ENCODE peak calls at places on chromosome 9, in six cellular contexts. H, D, V, M, N and Z are unnamed samples.

GRCh38 chr9:98806394-98807069 is 938 bp upstream of the GALNT12 start:
- DNase-seq in N (no peak), H (no peak), D (no peak), V (no peak), M (no peak), Z (no peak)

GRCh38 chr9:4842213-4842612 is 49.5 kb downstream of the RCL1 start:
- DNase-seq in V (no peak), M (no peak), H (no peak), D (peak), N (no peak), Z (no peak)

GRCh38 chr9:30746589-30746988 is 1637.9 kb upstream of the ACO1 start:
- DNase-seq in D (no peak), H (no peak), M (no peak), N (no peak), V (no peak), Z (no peak)

GRCh38 chr9:87199819-87200218 is 252.5 kb upstream of the GAS1 start:
- DNase-seq in N (no peak), H (no peak), M (no peak), D (no peak), V (no peak), Z (no peak)

GRCh38 chr9:93801120-93801519 is 154.0 kb downstream of the BARX1 start:
- DNase-seq in H (no peak), D (no peak), M (no peak), V (no peak), N (no peak), Z (no peak)

GRCh38 chr9:128162215-128163026 is 2.4 kb downstream of the BBLN start:
- DNase-seq in D (no peak), M (no peak), N (no peak), V (no peak), H (no peak), Z (no peak)

GRCh38 chr9:98538626-98539031 is 170.1 kb downstream of the GABBR2 start:
- DNase-seq in V (no peak), H (no peak), N (no peak), M (no peak), D (no peak), Z (no peak)

GRCh38 chr9:85425153-85425611 is 316.6 kb downstream of the AGTPBP1 start:
- DNase-seq in H (peak), V (no peak), M (peak), N (peak), D (peak), Z (peak)

GRCh38 chr9:70036641-70037040 is 7.0 kb upstream of the MAMDC2 start:
- DNase-seq in D (no peak), V (no peak), N (no peak), M (no peak), H (no peak), Z (no peak)

GRCh38 chr9:16653491-16654407 is 216.7 kb downstream of the BNC2 start:
- DNase-seq in M (no peak), D (peak), V (no peak), N (peak), H (no peak), Z (no peak)

GRCh38 chr9:615756-616155 is 225.7 kb upstream of the DMRT1 start:
- DNase-seq in H (no peak), V (no peak), M (no peak), N (no peak), D (no peak), Z (no peak)

GRCh38 chr9:33378121-33378795 is 24.1 kb downstream of the AQP7 start:
- DNase-seq in M (no peak), D (no peak), N (no peak), V (no peak), H (no peak), Z (no peak)

GRCh38 chr9:93574900-93575705 is 1.3 kb upstream of the PHF2 start:
- DNase-seq in H (no peak), D (no peak), V (no peak), M (no peak), N (no peak), Z (no peak)

GRCh38 chr9:82170871-82171270 is 182.3 kb downstream of the SPATA31D1 start:
- DNase-seq in V (no peak), N (no peak), M (no peak), H (no peak), D (no peak), Z (no peak)

GRCh38 chr9:127873223-127873691 is 4.2 kb downstream of the AK1 start:
- DNase-seq in M (no peak), V (no peak), H (peak), D (no peak), N (no peak), Z (no peak)

GRCh38 chr9:120267929-120268328 is 312.0 kb downstream of the CDK5RAP2 start:
- DNase-seq in N (no peak), V (no peak), H (no peak), M (no peak), D (no peak), Z (no peak)

GRCh38 chr9:137880976-137881530 is 3.5 kb downstream of the CACNA1B start:
- DNase-seq in N (no peak), H (no peak), D (no peak), M (no peak), V (no peak), Z (no peak)

GRCh38 chr9:96186601-96187011 is 115.4 kb downstream of the HSD17B3 start:
- DNase-seq in M (no peak), H (peak), D (no peak), N (no peak), V (no peak), Z (no peak)

GRCh38 chr9:16672501-16672900 is 198.0 kb downstream of the BNC2 start:
- DNase-seq in D (no peak), H (no peak), V (no peak), N (no peak), M (no peak), Z (no peak)

GRCh38 chr9:114742947-114743346 is 61.0 kb upstream of the TEX48 start:
- DNase-seq in H (no peak), V (no peak), D (no peak), M (no peak), N (no peak), Z (no peak)

GRCh38 chr9:8895498-8896224 is 1096.1 kb upstream of the DMAC1 start:
- DNase-seq in D (peak), V (no peak), H (no peak), M (no peak), N (peak), Z (no peak)

GRCh38 chr9:127777368-127777960 is 1.0 kb downstream of the SH2D3C start:
- DNase-seq in D (no peak), N (no peak), V (no peak), H (no peak), M (no peak), Z (no peak)

GRCh38 chr9:92151691-92152393 is 36.6 kb upstream of the SPTLC1 start:
- DNase-seq in M (no peak), V (no peak), D (no peak), N (peak), H (no peak), Z (no peak)

DNA sequence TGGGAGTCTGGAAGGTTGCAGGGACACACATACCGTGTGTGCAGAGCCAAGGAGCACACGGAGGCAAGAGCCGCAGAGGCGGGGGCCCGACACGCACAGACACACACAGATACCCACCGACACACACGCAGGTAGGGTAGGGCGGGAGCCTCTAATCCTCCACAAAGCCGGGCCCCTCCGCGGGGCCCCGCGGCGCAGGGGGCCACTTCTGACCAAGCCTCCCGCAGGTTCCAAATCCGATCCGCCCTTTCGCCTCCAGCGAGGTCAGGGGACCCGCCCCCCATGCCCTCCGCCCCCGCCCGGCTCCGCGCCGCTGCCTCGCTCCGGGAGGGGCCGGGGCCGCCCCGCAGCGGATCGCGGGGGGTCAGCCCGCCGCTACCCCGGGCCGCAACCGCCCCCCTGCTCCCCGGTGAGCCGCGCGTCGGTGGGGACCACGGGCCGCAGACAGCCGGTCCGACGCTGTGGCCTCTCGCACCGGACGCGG is 1.4 kb upstream of the LMX1B start:
- DNase-seq in V (no peak), D (no peak), N (no peak), H (peak), M (no peak), Z (no peak)
- TF ChIP-seq EZH2 in V (no peak), D (peak), N (peak), H (peak), M (no peak), Z (no peak)

GRCh38 chr9:109418827-109419226 is 79.3 kb downstream of the PTPN3 start:
- DNase-seq in H (no peak), D (no peak), V (peak), M (no peak), N (no peak), Z (no peak)
- TF ChIP-seq MAX in H (no peak), D (no peak), V (no peak), M (no peak), N (no peak), Z (no peak)

GRCh38 chr9:132743886-132744544 is 73.8 kb downstream of the GTF3C4 start:
- DNase-seq in H (no peak), V (no peak), M (no peak), D (no peak), N (no peak), Z (no peak)

GRCh38 chr9:132742821-132743311 is 72.6 kb downstream of the GTF3C4 start:
- DNase-seq in M (no peak), V (no peak), H (no peak), D (no peak), N (no peak), Z (no peak)

GRCh38 chr9:132748450-132748849 is 78.2 kb downstream of the GTF3C4 start:
- DNase-seq in H (no peak), M (no peak), V (no peak), N (no peak), D (no peak), Z (no peak)

GRCh38 chr9:132745911-132746709 is 75.8 kb downstream of the GTF3C4 start:
- DNase-seq in N (no peak), D (no peak), V (no peak), M (no peak), H (no peak), Z (no peak)

GRCh38 chr9:132744881-132745761 is 74.9 kb downstream of the GTF3C4 start:
- DNase-seq in M (no peak), D (no peak), V (no peak), N (peak), H (no peak), Z (no peak)
- TF ChIP-seq EZH2 in M (no peak), D (no peak), V (no peak), N (peak), H (peak), Z (no peak)

DNA sequence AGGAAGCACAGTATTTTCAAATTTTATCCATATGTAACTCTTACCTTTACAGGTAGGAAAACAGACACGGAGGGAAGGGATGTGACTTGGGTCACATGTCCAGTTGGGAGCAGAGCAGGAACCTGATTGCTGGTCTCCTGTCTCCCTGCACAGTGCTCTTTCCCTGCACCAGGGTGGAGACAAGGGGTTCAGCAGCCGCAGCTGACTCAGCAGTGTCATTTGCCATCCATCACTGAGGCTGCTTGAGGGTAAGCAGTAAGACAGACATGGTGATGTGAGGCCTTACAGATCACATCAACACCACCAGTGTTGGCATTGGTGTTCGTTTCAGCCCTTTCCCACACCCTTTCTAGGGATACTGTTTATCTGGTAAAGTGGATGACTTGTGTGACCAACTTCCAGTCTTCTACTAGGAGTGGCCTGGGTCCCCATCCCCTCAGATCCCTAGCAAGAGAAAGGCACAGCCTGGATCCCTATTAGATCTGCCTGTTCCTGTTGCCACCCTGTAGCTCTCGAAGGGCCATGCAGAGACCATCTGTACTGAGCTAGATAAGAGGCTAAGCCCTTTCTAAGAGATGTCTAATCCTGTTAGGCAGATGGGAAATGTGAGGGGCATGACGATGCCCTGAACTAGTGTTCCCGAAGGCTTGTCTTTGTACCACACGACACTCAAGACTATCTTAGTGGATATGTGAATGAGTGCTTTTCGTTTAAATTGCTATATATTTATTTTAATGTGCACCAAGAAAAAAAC is 29.1 kb downstream of the FRMPD1 start:
- DNase-seq in N (no peak), D (no peak), V (no peak), H (no peak), M (no peak), Z (no peak)
- TF ChIP-seq MAX in N (no peak), D (no peak), V (no peak), H (no peak), M (no peak), Z (no peak)

DNA sequence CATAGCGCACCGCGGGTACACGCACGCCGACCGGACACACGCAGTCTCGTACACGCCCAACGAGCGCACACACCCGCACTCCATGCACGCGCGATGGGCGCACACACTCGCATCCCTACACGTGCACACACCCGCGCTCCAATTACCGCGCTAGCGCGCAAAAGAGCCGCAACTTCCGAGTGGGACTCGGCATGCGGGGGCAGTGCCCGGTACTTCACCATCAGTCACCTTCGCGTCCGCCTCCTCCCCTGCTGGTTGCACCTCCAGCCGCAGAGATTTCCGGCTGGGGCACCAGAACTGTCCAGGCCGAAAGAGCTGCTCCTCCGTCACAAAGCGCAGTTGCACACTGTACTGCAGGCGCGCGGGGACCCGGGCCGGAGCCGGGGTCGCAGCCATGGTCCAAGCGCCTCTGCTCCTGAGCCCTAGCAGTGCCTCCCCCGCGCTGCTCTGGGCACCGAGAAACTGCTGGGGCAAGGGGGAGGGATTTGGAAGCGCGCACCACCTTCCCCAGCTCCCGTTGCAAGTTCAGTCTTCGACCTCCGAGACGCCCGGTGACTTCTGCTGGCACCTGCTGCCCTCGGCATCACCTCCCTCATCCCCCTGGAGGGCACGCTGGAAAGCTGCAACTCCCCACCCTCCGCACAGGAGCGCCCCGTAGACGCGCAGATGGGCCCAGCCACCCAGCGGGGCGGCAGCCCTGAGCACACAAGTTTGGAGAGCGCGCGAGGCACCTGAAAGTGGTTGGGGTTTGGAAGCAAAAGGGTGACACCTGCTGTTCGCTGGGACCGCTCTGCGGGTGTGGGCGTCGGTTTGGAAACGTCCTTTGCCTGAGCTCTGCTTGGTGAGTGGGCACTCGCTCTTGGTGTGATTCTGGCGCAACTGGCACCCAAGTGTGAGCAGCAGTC is 337.4 kb upstream of the PUM3 start:
- DNase-seq in M (no peak), H (peak), N (no peak), D (peak), V (no peak), Z (peak)
- TF ChIP-seq EZH2 in M (no peak), H (peak), N (no peak), D (no peak), V (no peak), Z (no peak)

DNA sequence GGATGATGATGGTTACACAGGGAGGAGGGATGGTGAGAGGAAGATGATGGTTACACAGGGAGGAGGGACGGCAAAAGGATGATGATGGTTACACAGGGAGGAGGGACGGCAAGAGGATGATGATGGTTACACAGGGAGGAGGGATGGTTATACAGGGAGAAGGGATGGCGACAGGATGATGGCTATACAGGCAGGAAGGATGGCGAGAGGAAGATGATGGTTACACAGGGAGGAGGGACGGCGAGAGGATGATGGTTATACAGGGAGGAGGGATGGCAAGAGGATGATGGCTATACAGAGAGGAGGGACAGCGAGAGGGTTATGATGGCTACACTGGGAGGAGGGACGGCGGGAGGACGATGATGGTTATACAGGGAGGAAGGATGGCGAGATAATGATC is 64.1 kb upstream of the FCN1 start:
- DNase-seq in V (no peak), M (no peak), H (no peak), N (no peak), D (no peak), Z (no peak)
- TF ChIP-seq MAX in V (no peak), M (no peak), H (no peak), N (no peak), D (no peak), Z (no peak)

DNA sequence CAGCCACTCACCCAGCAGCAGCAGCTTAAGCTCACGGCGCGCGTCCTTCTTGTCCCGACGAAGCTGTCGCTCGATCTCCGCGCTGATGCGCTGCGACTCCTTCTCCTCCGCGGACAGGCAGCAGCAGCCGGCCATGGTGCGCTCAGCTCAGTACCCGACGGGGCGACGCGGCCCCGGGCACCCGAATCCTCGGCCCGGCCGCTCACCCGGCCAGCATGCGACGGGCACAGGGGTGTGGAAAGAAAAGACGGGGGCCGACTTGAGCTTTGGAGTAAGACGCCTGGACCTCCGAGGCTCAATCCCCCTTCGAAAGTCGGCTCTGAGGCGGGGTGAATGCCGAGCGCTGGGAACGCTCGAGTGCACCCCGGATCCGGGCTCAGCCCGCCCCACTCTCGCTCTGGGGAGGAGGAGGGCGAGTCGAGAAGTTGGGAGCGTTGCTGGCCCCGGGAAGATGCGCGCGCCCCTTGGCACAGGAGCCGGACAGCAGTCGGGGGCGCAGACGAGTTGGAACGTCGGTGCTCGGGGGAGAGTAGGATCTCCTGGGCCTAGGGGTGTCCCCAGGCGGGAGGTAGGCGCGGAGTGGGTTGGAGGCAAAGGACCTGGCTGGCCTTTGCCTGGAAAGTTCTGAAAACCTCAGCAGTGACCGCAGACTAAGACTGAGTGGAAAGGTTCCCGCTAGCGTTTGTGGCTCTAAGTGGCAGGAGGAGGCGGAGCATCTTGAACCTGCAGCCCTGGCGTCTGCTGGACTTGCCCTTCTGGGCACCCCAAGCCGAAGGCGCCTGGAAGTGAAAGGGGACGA is at the start of gene GNA14:
- DNase-seq in H (peak), D (no peak), V (no peak), M (no peak), N (peak), Z (no peak)
- TF ChIP-seq EZH2 in H (peak), D (no peak), V (no peak), M (no peak), N (peak), Z (no peak)

GRCh38 chr9:75855509-75855908 is 35.0 kb upstream of the PCSK5 start:
- DNase-seq in D (peak), M (peak), N (peak), V (no peak), H (no peak), Z (no peak)
- TF ChIP-seq MAX in D (no peak), M (no peak), N (no peak), V (no peak), H (no peak), Z (no peak)